ENCODE peak calls at places on chromosomes 7 and 10, in ten cellular contexts. Z is stimulated activated CD4-positive, alpha-beta T cell treated with anti-CD3 and anti-CD28 coated beads, Interleukin-2, amount 100 ng/mL, for 24 hours; R is GM20000; M is T-cell; N is T1000; F is GM03348; A is breast epithelium; O is upper lobe of right lung; E is posterior vena cava; L is NCI-H2029 treated with DMSO at 0.1 percent for 48 hours. D is an unnamed sample.

GRCh38 chr10:23094786-23095403 is 484 bp upstream of the MSRB2 start:
- DNase-seq in Z (no peak), E (no peak), N (no peak), M (no peak), A (no peak), R (no peak), L (no peak), O (no peak), F (no peak), D (no peak)

GRCh38 chr7:71988176-71988575 is 424.0 kb downstream of the CALN1 start:
- DNase-seq in F (no peak), A (no peak), E (no peak), M (no peak), Z (no peak), R (no peak), N (no peak), O (no peak), L (no peak), D (no peak)

GRCh38 chr7:152006336-152006735 is 19.1 kb upstream of the GALNT11 start:
- DNase-seq in R (no peak), L (no peak), F (no peak), N (no peak), E (no peak), Z (no peak), M (no peak), O (no peak), A (no peak), D (no peak)

GRCh38 chr7:51611937-51612336 is 295.3 kb upstream of the COBL start:
- DNase-seq in M (no peak), N (no peak), L (no peak), O (no peak), F (no peak), E (no peak), Z (no peak), A (no peak), R (no peak), D (no peak)

GRCh38 chr7:55365680-55366460 is 733 bp downstream of the LANCL2 start:
- DNase-seq in N (peak; percentile 95), O (peak; percentile 98), L (peak; percentile 74), F (peak; percentile 96), E (peak; percentile 98), M (peak; percentile 96), A (peak; percentile 92), Z (peak; percentile 94), R (peak; percentile 97), D (peak; percentile 92)

GRCh38 chr10:29140151-29140550 is 148.7 kb upstream of the LYZL1 start:
- DNase-seq in M (no peak), Z (no peak), L (no peak), N (no peak), R (no peak), F (no peak), E (no peak), A (no peak), O (no peak), D (no peak)

GRCh38 chr7:132218876-132219275 is 357.4 kb downstream of the PLXNA4 start:
- DNase-seq in N (no peak), O (no peak), L (no peak), Z (no peak), A (no peak), E (no peak), F (no peak), M (no peak), R (no peak), D (no peak)

GRCh38 chr7:130841416-130841815 is 107.4 kb upstream of the KLF14 start:
- DNase-seq in O (no peak), Z (no peak), R (no peak), N (no peak), M (peak; percentile 33), E (no peak), L (no peak), F (no peak), A (no peak), D (no peak)

GRCh38 chr7:149686001-149686400 is 87.4 kb downstream of the ZNF467 start:
- DNase-seq in A (no peak), Z (no peak), R (no peak), F (peak; percentile 80), M (no peak), E (no peak), O (no peak), N (no peak), L (no peak), D (no peak)

GRCh38 chr7:2162959-2163358 is 69.8 kb downstream of the MAD1L1 start:
- DNase-seq in O (peak; percentile 20), F (no peak), N (no peak), E (no peak), M (no peak), R (no peak), L (no peak), Z (no peak), A (no peak), D (no peak)

GRCh38 chr7:24283559-24283899 is 461 bp upstream of the NPY start:
- DNase-seq in M (no peak), E (no peak), Z (no peak), O (no peak), A (no peak), L (no peak), F (no peak), N (no peak), R (no peak), D (no peak)

GRCh38 chr7:55020481-55020871 is 1.7 kb downstream of the EGFR start:
- DNase-seq in R (no peak), F (peak; percentile 36), O (peak; percentile 79), M (no peak), E (peak; percentile 84), Z (no peak), N (no peak), L (no peak), A (no peak), D (no peak)

GRCh38 chr10:67438605-67439258 is 257.3 kb downstream of the CTNNA3 start:
- DNase-seq in M (no peak), F (no peak), R (no peak), L (no peak), E (peak; percentile 30), A (no peak), O (no peak), N (no peak), Z (no peak), D (no peak)

GRCh38 chr10:62248465-62248864 is 20.2 kb downstream of the RTKN2 start:
- DNase-seq in E (no peak), F (peak; percentile 23), L (no peak), R (no peak), Z (no peak), M (no peak), N (no peak), A (no peak), O (no peak), D (no peak)